ENCODE peak calls at places on chromosomes 3 and 15, in seven cellular contexts. P is T-helper 2 cell; R is activated gamma-delta T cell treated with Interleukin-2 at 50 U/mL for 16 hours; J is left ventricle myocardium inferior; T is stimulated activated CD4-positive, alpha-beta T cell treated with anti-CD3 and anti-CD28 coated beads, Interleukin-1b, Interleukin-23, amount 100 ng/mL, for 4 hours; A is HTR-8/SVneo; O is psoas muscle. B is an unnamed sample.

GRCh38 chr3:113136071-113136470 is 75.3 kb upstream of the BOC start:
- DNase-seq in P (no peak), R (no peak), J (no peak), T (no peak), A (peak; percentile 21), O (no peak), B (no peak)

GRCh38 chr3:183548262-183548769 is 7.2 kb downstream of the KLHL6 start:
- DNase-seq in P (no peak), R (no peak), J (no peak), T (no peak), A (peak; percentile 79), O (no peak), B (no peak)

GRCh38 chr3:116446037-116446436 is 750 bp upstream of the LSAMP start:
- DNase-seq in P (no peak), R (no peak), J (no peak), T (no peak), A (no peak), O (no peak), B (no peak)

GRCh38 chr3:114221165-114221880 is 16.1 kb downstream of the ZNF80 start:
- DNase-seq in P (no peak), R (peak; percentile 26), J (peak; percentile 43), T (peak; percentile 39), A (no peak), O (no peak), B (no peak)

GRCh38 chr3:46929324-46929723 is 47.2 kb downstream of the CCDC12 start:
- DNase-seq in P (no peak), R (no peak), J (peak; percentile 74), T (no peak), A (no peak), O (peak; percentile 58), B (peak; percentile 54)

GRCh38 chr3:16322189-16322588 is 57.2 kb downstream of the OXNAD1 start:
- DNase-seq in P (no peak), R (no peak), J (no peak), T (no peak), A (no peak), O (no peak), B (no peak)

GRCh38 chr3:33954956-33955355 is 156.5 kb downstream of the PDCD6IP start:
- DNase-seq in P (no peak), R (no peak), J (no peak), T (no peak), A (no peak), O (no peak), B (no peak)

GRCh38 chr15:91142097-91142744 is 42.2 kb downstream of the SV2B start:
- DNase-seq in P (no peak), R (no peak), J (no peak), T (no peak), A (no peak), O (no peak), B (no peak)

GRCh38 chr3:179794355-179794754 is 141.5 kb downstream of the USP13 start:
- DNase-seq in P (no peak), R (no peak), J (no peak), T (no peak), A (no peak), O (no peak), B (no peak)